ENCODE peak calls at places on chromosome 3, in seven cellular contexts. A, T, E, H, N, V and Z are unnamed samples.

GRCh38 chr3:13895155-13896105 is 15.6 kb upstream of the WNT7A start:
- DNase-seq in A (peak), T (peak), E (peak), H (peak), N (peak), V (peak), Z (peak)

GRCh38 chr3:40741729-40742128 is 217.0 kb downstream of the ZNF621 start:
- DNase-seq in A (peak), T (peak), E (no peak), H (peak), N (peak), V (no peak), Z (no peak)

GRCh38 chr3:132253262-132253878 is 63.8 kb upstream of the ACP3 start:
- DNase-seq in A (peak), T (peak), E (peak), H (peak), N (peak), V (peak), Z (peak)

GRCh38 chr3:15429080-15429479 is 1.7 kb downstream of the EAF1 start:
- DNase-seq in A (no peak), T (no peak), E (no peak), H (no peak), N (no peak), V (no peak), Z (no peak)

GRCh38 chr3:16338124-16338523 is 73.1 kb downstream of the OXNAD1 start:
- DNase-seq in A (peak), T (no peak), E (no peak), H (no peak), N (no peak), V (no peak), Z (no peak)

GRCh38 chr3:191355406-191355805 is 25.1 kb upstream of the UTS2B start:
- DNase-seq in A (no peak), T (no peak), E (no peak), H (no peak), N (no peak), V (no peak), Z (no peak)

GRCh38 chr3:130517541-130517940 is 564 bp downstream of the COL6A6 start:
- DNase-seq in A (no peak), T (no peak), E (no peak), H (no peak), N (no peak), V (no peak), Z (peak)

GRCh38 chr3:142931222-142931621 is 32.3 kb downstream of the PAQR9 start:
- DNase-seq in A (peak), T (no peak), E (peak), H (no peak), N (no peak), V (no peak), Z (no peak)

GRCh38 chr3:71101014-71101413 is 482.5 kb downstream of the FOXP1 start:
- DNase-seq in A (no peak), T (no peak), E (peak), H (peak), N (no peak), V (no peak), Z (peak)

GRCh38 chr3:181564222-181564621 is 147.5 kb upstream of the SOX2 start:
- DNase-seq in A (no peak), T (no peak), E (no peak), H (no peak), N (no peak), V (no peak), Z (no peak)

GRCh38 chr3:174949523-174949922 is 90.4 kb downstream of the NAALADL2 start:
- DNase-seq in A (no peak), T (no peak), E (no peak), H (peak), N (no peak), V (peak), Z (peak)

GRCh38 chr3:24496529-24497482 is 2.2 kb upstream of the THRB start:
- DNase-seq in A (no peak), T (peak), E (peak), H (peak), N (peak), V (peak), Z (peak)

GRCh38 chr3:165827233-165827632 is 10.0 kb downstream of the BCHE start:
- DNase-seq in A (no peak), T (no peak), E (no peak), H (no peak), N (no peak), V (no peak), Z (no peak)

GRCh38 chr3:18099611-18100010 is 325.5 kb downstream of the SATB1 start:
- DNase-seq in A (no peak), T (no peak), E (no peak), H (peak), N (no peak), V (no peak), Z (peak)

GRCh38 chr3:10768995-10769394 is 47.0 kb upstream of the SLC6A11 start:
- DNase-seq in A (no peak), T (no peak), E (no peak), H (no peak), N (no peak), V (no peak), Z (no peak)
- H3K4me2 ChIP-seq in A (no peak), T (no peak), E (no peak), H (no peak), N (no peak), V (no peak), Z (no peak)

DNA sequence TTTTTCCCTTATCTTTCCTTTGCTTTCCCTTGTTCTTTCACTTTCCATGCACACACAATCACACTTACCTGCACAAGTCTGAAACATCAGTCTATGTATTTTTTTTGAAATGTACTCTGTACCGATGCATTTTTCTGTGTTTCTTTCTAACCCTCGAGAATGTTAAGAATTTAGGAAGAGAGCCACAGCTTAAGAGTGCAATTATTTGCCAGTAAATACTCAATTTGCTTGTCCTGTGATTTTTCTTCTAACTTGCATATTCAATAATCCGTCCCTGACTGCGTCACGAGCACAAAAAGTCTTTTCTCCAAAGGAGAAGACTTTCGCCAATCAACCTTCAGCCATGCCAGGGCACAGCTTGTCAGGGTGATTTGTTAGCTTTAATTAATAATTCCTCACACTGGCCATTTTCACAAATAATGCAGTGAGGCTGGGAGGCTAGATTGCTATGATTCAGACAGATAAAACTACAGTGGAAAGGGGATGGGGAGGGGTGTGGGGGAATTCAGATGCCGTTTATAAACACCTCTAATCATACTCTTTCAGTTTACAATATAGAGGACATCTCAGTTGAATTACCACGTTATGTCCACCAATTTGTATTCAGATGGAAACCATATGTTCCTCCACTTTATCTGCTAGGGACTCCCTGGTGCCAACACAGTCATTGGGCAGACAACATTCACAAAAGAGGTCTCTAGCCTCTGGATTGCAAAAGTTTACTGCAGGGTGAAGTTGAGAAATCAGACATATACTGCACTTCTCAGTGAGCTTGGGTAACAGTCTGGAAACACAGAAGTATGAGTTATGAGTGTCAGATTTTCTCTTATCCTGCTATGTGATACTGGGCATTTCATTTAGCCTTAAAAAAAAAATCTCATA is 388.0 kb downstream of the ZBTB20 start:
- DNase-seq in A (no peak), T (no peak), E (no peak), H (peak), N (no peak), V (peak), Z (peak)
- H3K27ac ChIP-seq in A (no peak), T (no peak), E (peak), H (peak), N (no peak), V (peak), Z (peak)

GRCh38 chr3:73433079-73433478 is 191.7 kb downstream of the PDZRN3 start:
- DNase-seq in A (no peak), T (no peak), E (no peak), H (no peak), N (no peak), V (no peak), Z (no peak)

GRCh38 chr3:73431136-73431933 is 193.4 kb downstream of the PDZRN3 start:
- DNase-seq in A (no peak), T (no peak), E (no peak), H (no peak), N (no peak), V (no peak), Z (no peak)

GRCh38 chr3:73432021-73432722 is 192.6 kb downstream of the PDZRN3 start:
- DNase-seq in A (peak), T (peak), E (peak), H (peak), N (peak), V (peak), Z (peak)

GRCh38 chr3:73433681-73434080 is 191.1 kb downstream of the PDZRN3 start:
- DNase-seq in A (no peak), T (no peak), E (no peak), H (peak), N (no peak), V (peak), Z (no peak)

GRCh38 chr3:73432723-73433032 is 192.1 kb downstream of the PDZRN3 start:
- DNase-seq in A (no peak), T (no peak), E (no peak), H (no peak), N (no peak), V (no peak), Z (no peak)
- H3K4me2 ChIP-seq in A (no peak), T (no peak), E (no peak), H (no peak), N (no peak), V (peak), Z (peak)

GRCh38 chr3:73036694-73037368 is 24.6 kb upstream of the EBLN2 start:
- DNase-seq in A (no peak), T (no peak), E (no peak), H (no peak), N (no peak), V (no peak), Z (peak)
- H3K27ac ChIP-seq in A (no peak), T (no peak), E (no peak), H (no peak), N (peak), V (peak), Z (peak)

DNA sequence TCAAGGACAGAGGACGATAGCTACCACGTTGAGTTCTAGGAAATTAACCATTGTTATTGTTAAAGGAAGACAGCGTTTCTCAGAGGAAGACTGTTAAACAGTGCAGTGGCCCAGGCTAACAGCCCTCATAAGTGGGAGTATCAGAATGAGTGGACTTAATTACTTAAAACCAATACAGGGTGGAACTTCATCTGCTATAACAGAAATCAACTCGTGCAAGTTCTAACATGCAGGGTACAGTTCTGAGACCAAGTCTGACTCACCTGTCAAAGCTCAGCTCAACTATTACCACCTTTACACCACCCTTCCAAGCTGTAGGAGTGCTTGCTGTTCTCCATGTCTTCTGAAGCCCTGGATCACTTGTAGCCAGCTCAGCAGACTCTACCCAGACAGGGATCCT is 26.4 kb downstream of the CD86 start:
- DNase-seq in A (no peak), T (no peak), E (no peak), H (no peak), N (no peak), V (no peak), Z (no peak)
- H3K4me2 ChIP-seq in A (peak), T (no peak), E (no peak), H (no peak), N (no peak), V (no peak), Z (no peak)

GRCh38 chr3:194658477-194659242 is 13.3 kb downstream of the LSG1 start:
- DNase-seq in A (no peak), T (no peak), E (no peak), H (no peak), N (no peak), V (no peak), Z (no peak)
- H3K27ac ChIP-seq in A (no peak), T (no peak), E (no peak), H (no peak), N (no peak), V (no peak), Z (no peak)